ENCODE peak calls at places on chromosomes 13 and 19, in four cellular contexts. Y is type B pancreatic cell, B is hypothalamus, C is B cell. G is an unnamed sample.

GRCh38 chr19:49448432-49448786 is 3.2 kb downstream of the PIH1D1 start:
- DNase-seq in C (no peak), B (no peak), Y (no peak), G (no peak)

GRCh38 chr19:34712606-34713261 is 21.3 kb upstream of the ZNF181 start:
- DNase-seq in C (peak; percentile 46), Y (no peak), B (peak; percentile 37), G (peak; percentile 25)

GRCh38 chr19:19356500-19356899 is 35.9 kb downstream of the MAU2 start:
- DNase-seq in B (no peak), C (peak; percentile 21), Y (no peak), G (no peak)

GRCh38 chr13:27406178-27406939 is 18.1 kb upstream of the GTF3A start:
- DNase-seq in Y (no peak), C (peak; percentile 52), B (no peak), G (no peak)

GRCh38 chr13:24502567-24503375 is 9.8 kb downstream of the PARP4 start:
- DNase-seq in Y (no peak), B (no peak), C (no peak), G (peak; percentile 13)

GRCh38 chr19:4059931-4060620 is 6.6 kb downstream of the ZBTB7A start:
- DNase-seq in C (peak; percentile 80), Y (no peak), B (no peak), G (no peak)

GRCh38 chr19:2750739-2751437 is 11.1 kb upstream of the SLC39A3 start:
- DNase-seq in C (no peak), B (peak; percentile 25), Y (no peak), G (no peak)

GRCh38 chr19:46984077-46985010 is 35.3 kb upstream of the NPAS1 start:
- DNase-seq in Y (no peak), B (no peak), C (no peak), G (no peak)

GRCh38 chr13:43915451-43915850 is 35.7 kb downstream of the LACC1 start:
- DNase-seq in B (no peak), C (no peak), Y (no peak), G (no peak)

GRCh38 chr13:21825186-21825585 is 154.3 kb downstream of the FGF9 start:
- DNase-seq in B (no peak), Y (no peak), C (no peak), G (no peak)

GRCh38 chr19:58196911-58197616 is 14.2 kb downstream of the ZNF274 start:
- DNase-seq in Y (no peak), C (no peak), B (no peak), G (no peak)

GRCh38 chr19:44648536-44649370 is 5.0 kb downstream of the PVR start:
- DNase-seq in B (no peak), C (no peak), Y (no peak), G (no peak)

GRCh38 chr13:108220042-108220441 is 1.9 kb downstream of the ABHD13 start:
- DNase-seq in Y (no peak), C (no peak), B (no peak), G (no peak)

GRCh38 chr13:49517461-49517860 is 21.7 kb downstream of the PHF11 start:
- DNase-seq in B (peak; percentile 28), Y (no peak), C (no peak), G (peak; percentile 15)

GRCh38 chr13:85729296-85729695 is 69.9 kb downstream of the SLITRK6 start:
- DNase-seq in Y (no peak), B (no peak), C (no peak), G (no peak)

GRCh38 chr13:103222683-103223082 is 156.5 kb upstream of the SLC10A2 start:
- DNase-seq in C (no peak), B (no peak), Y (no peak), G (no peak)

GRCh38 chr19:49347835-49348234 is 12.6 kb downstream of the CD37 start:
- DNase-seq in Y (no peak), B (no peak), C (no peak), G (no peak)

GRCh38 chr19:1725100-1726064 is 27.9 kb upstream of the ONECUT3 start:
- DNase-seq in C (peak; percentile 87), B (peak; percentile 69), Y (peak; percentile 82), G (peak; percentile 28)

GRCh38 chr13:69107436-69107835 is 1000.2 kb upstream of the ATXN8OS start:
- DNase-seq in Y (no peak), C (no peak), B (no peak), G (no peak)